ENCODE peak calls at places on chromosomes 1 and 21, in five cellular contexts. A is HFF-Myc, Y is Caco-2, P is GM20000, H is BE2C. M is an unnamed sample.

GRCh38 chr1:14552246-14552970 is 46.1 kb upstream of the KAZN start:
- DNase-seq in A (no peak), Y (no peak), P (no peak), H (no peak), M (no peak)

GRCh38 chr1:67711850-67712202 is 26.8 kb downstream of the GADD45A start:
- DNase-seq in A (no peak), Y (no peak), P (no peak), H (no peak), M (no peak)

GRCh38 chr1:224589006-224589405 is 27.1 kb upstream of the CNIH3 start:
- DNase-seq in A (no peak), Y (no peak), P (no peak), H (no peak), M (no peak)

GRCh38 chr1:2212542-2213491 is 15.3 kb upstream of the SKI start:
- DNase-seq in A (peak; percentile 94), Y (no peak), P (peak; percentile 58), H (peak; percentile 83), M (no peak)

GRCh38 chr1:11701551-11701961 is 10.0 kb downstream of the DRAXIN start:
- DNase-seq in A (no peak), Y (no peak), P (no peak), H (no peak), M (no peak)

GRCh38 chr1:243542726-243543415 is 287.0 kb downstream of the SDCCAG8 start:
- DNase-seq in A (no peak), Y (no peak), P (no peak), H (no peak), M (no peak)

GRCh38 chr1:210129092-210129491 is 103.5 kb upstream of the SERTAD4 start:
- DNase-seq in A (no peak), Y (no peak), P (no peak), H (no peak), M (no peak)

GRCh38 chr1:156913809-156914387 is 6.5 kb upstream of the LRRC71 start:
- DNase-seq in A (no peak), Y (no peak), P (no peak), H (no peak), M (no peak)

GRCh38 chr1:183238071-183238470 is 52.0 kb downstream of the LAMC2 start:
- DNase-seq in A (no peak), Y (no peak), P (no peak), H (no peak), M (no peak)

GRCh38 chr21:15667824-15668223 is 62.0 kb upstream of the USP25 start:
- DNase-seq in A (no peak), Y (no peak), P (no peak), H (no peak), M (no peak)
- TF ChIP-seq CTCF in A (no peak), Y (no peak), P (no peak), H (no peak), M (no peak)

DNA sequence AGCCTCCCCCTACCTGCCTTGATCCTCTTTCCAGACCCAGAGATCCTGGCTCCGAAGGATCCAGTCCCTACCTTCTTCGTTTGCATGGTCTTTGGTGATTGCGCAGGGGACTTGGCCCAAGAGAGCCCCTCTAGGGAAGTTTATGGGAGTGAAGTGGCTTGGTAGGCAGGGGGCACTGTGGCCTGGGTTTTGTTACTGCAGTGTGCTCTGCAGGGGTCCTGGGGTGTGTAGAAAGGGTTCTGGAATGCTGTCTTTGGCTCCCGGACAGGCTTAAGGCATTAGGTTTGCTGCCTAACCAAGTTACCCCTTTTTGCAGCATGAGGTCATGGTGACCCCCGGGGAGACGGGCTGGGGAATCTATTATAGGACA is 3.8 kb downstream of the ATP8B2 start:
- DNase-seq in A (no peak), Y (no peak), P (no peak), H (no peak), M (no peak)
- TF ChIP-seq CTCF in A (peak; percentile 26), Y (no peak), P (no peak), H (peak; percentile 51), M (peak; percentile 43)

DNA sequence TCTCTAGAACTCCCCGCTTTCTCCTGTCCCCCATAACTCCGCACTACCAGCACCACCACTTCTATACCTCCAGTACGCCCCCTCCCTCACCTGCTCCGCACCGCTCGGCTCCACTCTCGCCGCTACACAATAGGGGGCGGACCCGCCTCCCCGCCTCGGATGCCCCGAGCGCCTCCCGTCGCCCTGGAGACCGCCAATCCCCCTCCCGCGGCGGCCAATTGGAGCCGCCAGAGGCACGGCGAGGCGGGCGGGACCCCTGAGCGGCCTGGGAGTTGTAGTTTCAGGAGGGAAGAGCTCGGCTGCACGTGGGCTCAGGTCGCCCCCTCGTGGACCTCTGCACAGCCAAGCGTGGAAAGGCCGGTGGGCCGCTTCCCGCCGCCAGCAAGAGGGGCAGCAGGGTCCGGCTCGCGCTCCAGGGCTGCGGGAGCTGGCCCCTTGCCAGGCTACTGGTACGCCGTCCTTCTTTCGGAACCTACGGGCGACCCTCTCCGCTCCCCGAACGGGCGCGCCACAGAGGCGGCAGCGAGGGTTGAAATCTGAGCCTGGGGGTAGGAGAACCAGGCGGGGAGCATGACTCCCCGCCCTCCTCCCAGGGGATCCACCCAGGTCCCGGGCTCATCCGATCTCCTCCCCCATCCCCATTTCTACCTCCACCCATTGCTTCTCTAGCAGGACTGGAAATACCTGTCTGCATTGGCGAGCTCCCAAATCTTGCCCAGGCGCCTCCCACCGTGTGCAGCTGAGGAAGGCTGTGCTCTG is at the start of gene IGSF9:
- DNase-seq in A (peak; percentile 41), Y (peak; percentile 97), P (peak; percentile 66), H (peak; percentile 96), M (peak; percentile 92)
- TF ChIP-seq CTCF in A (peak; percentile 39), Y (peak; percentile 74), P (no peak), H (peak; percentile 53), M (peak; percentile 72)

GRCh38 chr1:39204441-39205081 is at the start of gene MACF1:
- DNase-seq in A (peak; percentile 84), Y (no peak), P (no peak), H (no peak), M (no peak)
- TF ChIP-seq CTCF in A (peak; percentile 25), Y (no peak), P (no peak), H (no peak), M (no peak)

GRCh38 chr1:233421293-233421692 is 93.8 kb downstream of the MAP3K21 start:
- DNase-seq in A (no peak), Y (no peak), P (no peak), H (no peak), M (no peak)

GRCh38 chr1:233427907-233428306 is 100.4 kb downstream of the MAP3K21 start:
- DNase-seq in A (no peak), Y (no peak), P (no peak), H (no peak), M (no peak)

DNA sequence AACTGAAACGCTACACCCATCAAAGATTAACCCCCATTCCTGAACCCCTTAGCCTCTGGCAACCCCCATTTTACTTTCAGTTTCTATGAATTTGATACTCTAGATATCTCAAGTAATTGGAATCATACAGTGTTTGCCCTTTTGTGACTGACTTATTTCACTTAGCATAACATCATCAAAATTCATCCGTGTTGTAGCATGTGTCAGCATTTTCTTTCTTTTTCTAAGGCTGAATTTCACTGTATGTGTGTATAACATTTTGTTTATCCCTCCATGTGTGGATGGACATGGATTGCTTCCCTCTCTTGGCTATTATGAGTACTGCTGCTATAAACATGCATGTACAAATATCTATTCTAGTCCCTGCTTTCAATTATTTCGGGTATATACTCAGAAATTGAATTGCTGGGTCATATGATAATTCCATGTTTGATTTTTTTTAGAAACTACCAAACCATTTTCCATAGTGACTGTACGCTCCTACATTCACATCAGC is 97.3 kb downstream of the MAP3K21 start:
- DNase-seq in A (no peak), Y (no peak), P (no peak), H (no peak), M (no peak)
- TF ChIP-seq CTCF in A (no peak), Y (peak; percentile 21), P (no peak), H (peak; percentile 24), M (no peak)

GRCh38 chr1:39995973-39996393 is 41.0 kb downstream of the MFSD2A start:
- DNase-seq in A (no peak), Y (no peak), P (peak; percentile 81), H (no peak), M (no peak)
- TF ChIP-seq CTCF in A (no peak), Y (no peak), P (no peak), H (no peak), M (no peak)

GRCh38 chr1:62335656-62336055 is 16.4 kb upstream of the KANK4 start:
- DNase-seq in A (no peak), Y (no peak), P (no peak), H (no peak), M (no peak)
- TF ChIP-seq CTCF in A (no peak), Y (no peak), P (no peak), H (peak; percentile 1), M (no peak)

DNA sequence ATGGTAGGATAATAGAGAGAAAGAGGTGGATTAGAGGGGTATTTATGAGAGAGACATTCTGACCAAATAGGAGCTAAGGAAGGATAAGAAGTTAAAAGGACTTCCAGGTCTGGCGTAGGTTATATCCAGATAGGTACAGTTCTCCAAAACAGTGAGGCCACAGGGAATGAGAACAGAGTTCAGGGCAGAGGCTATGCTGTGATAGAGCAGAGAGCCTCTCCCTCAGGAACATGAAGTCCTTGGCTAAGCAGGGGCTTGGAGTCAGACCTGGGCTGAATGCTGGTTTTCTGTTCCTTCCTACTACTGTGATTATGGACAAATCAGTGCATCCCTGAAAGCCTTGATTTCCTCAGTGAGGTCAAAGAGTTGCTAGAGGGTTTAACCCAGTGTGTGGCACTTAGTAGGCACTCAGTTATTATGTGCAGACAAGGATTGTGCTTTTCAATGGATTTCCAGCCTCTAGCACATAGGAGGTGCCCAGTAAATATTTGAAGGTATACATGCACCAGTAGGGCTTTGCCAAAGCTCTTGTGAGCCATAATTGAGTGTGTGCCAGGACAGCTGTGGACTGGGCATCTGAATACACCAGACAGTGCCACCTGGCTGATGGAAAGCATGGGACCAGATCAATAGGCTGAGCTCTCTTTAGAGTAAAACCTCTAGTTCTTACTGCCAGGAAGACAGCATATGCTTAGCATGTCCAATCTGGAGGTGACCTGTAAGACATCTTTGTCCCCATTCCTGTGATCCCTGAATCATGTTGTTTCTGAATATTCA is 111.2 kb downstream of the PIK3R3 start:
- DNase-seq in A (no peak), Y (no peak), P (no peak), H (no peak), M (no peak)
- TF ChIP-seq CTCF in A (no peak), Y (no peak), P (no peak), H (no peak), M (no peak)

GRCh38 chr1:24743404-24744211 is 1.6 kb upstream of the CLIC4 start:
- DNase-seq in A (peak; percentile 85), Y (no peak), P (peak; percentile 61), H (peak; percentile 61), M (no peak)
- TF ChIP-seq CTCF in A (no peak), Y (no peak), P (no peak), H (no peak), M (no peak)

M was measured in progenitor cell of endocrine pancreas.